ENCODE peak calls at places on chromosome 16, in eight cellular contexts. One of them, this sample, is unnamed.

GRCh38 chr16:89002851-89003830 is 26.1 kb upstream of the CBFA2T3 start:
- DNase-seq in DND-41: no peak
- DNase-seq in CD4-positive, alpha-beta T cell: no peak
- DNase-seq in IMR-90: no peak
- DNase-seq in tibial artery: no peak
- DNase-seq in effector memory CD4-positive, alpha-beta T cell: no peak
- DNase-seq in endothelial cell of umbilical vein: no peak
- DNase-seq in OCI-LY7: no peak
- DNase-seq in this sample: no peak

GRCh38 chr16:9351440-9351839 is 260.0 kb downstream of the HAPSTR1 start:
- DNase-seq in CD4-positive, alpha-beta T cell: no peak
- DNase-seq in effector memory CD4-positive, alpha-beta T cell: no peak
- DNase-seq in endothelial cell of umbilical vein: no peak
- DNase-seq in OCI-LY7: no peak
- DNase-seq in IMR-90: no peak
- DNase-seq in tibial artery: no peak
- DNase-seq in DND-41: no peak
- DNase-seq in this sample: no peak

GRCh38 chr16:60681014-60681413 is 1355.2 kb downstream of the CDH8 start:
- DNase-seq in IMR-90: no peak
- DNase-seq in CD4-positive, alpha-beta T cell: no peak
- DNase-seq in effector memory CD4-positive, alpha-beta T cell: no peak
- DNase-seq in endothelial cell of umbilical vein: no peak
- DNase-seq in OCI-LY7: no peak
- DNase-seq in DND-41: no peak
- DNase-seq in tibial artery: no peak
- DNase-seq in this sample: no peak

GRCh38 chr16:65059421-65059980 is 62.4 kb downstream of the CDH11 start:
- DNase-seq in endothelial cell of umbilical vein: no peak
- DNase-seq in effector memory CD4-positive, alpha-beta T cell: no peak
- DNase-seq in tibial artery: no peak
- DNase-seq in IMR-90: no peak
- DNase-seq in CD4-positive, alpha-beta T cell: no peak
- DNase-seq in DND-41: no peak
- DNase-seq in OCI-LY7: no peak
- DNase-seq in this sample: peak; percentile 94

GRCh38 chr16:14500791-14501190 is 129.3 kb downstream of the PARN start:
- DNase-seq in IMR-90: peak; percentile 60
- DNase-seq in DND-41: no peak
- DNase-seq in tibial artery: no peak
- DNase-seq in CD4-positive, alpha-beta T cell: no peak
- DNase-seq in OCI-LY7: no peak
- DNase-seq in endothelial cell of umbilical vein: no peak
- DNase-seq in effector memory CD4-positive, alpha-beta T cell: no peak
- DNase-seq in this sample: no peak

GRCh38 chr16:11263737-11264136 is 5.4 kb downstream of the TNP2 start:
- DNase-seq in OCI-LY7: no peak
- DNase-seq in IMR-90: no peak
- DNase-seq in effector memory CD4-positive, alpha-beta T cell: peak; percentile 8
- DNase-seq in DND-41: no peak
- DNase-seq in tibial artery: no peak
- DNase-seq in endothelial cell of umbilical vein: no peak
- DNase-seq in CD4-positive, alpha-beta T cell: no peak
- DNase-seq in this sample: no peak

GRCh38 chr16:77974883-77975282 is 47.5 kb upstream of the CLEC3A start:
- DNase-seq in IMR-90: no peak
- DNase-seq in OCI-LY7: peak; percentile 1
- DNase-seq in endothelial cell of umbilical vein: no peak
- DNase-seq in CD4-positive, alpha-beta T cell: no peak
- DNase-seq in tibial artery: no peak
- DNase-seq in DND-41: peak; percentile 41
- DNase-seq in effector memory CD4-positive, alpha-beta T cell: no peak
- DNase-seq in this sample: no peak

GRCh38 chr16:29148867-29149272 is 164.0 kb downstream of the LAT start:
- DNase-seq in OCI-LY7: no peak
- DNase-seq in IMR-90: no peak
- DNase-seq in endothelial cell of umbilical vein: no peak
- DNase-seq in effector memory CD4-positive, alpha-beta T cell: peak; percentile 77
- DNase-seq in CD4-positive, alpha-beta T cell: peak; percentile 78
- DNase-seq in DND-41: peak; percentile 85
- DNase-seq in tibial artery: no peak
- DNase-seq in this sample: no peak

GRCh38 chr16:54282202-54282922 is 4.2 kb downstream of the IRX3 start:
- DNase-seq in tibial artery: peak; percentile 63
- DNase-seq in CD4-positive, alpha-beta T cell: no peak
- DNase-seq in DND-41: peak; percentile 65
- DNase-seq in IMR-90: no peak
- DNase-seq in effector memory CD4-positive, alpha-beta T cell: no peak
- DNase-seq in OCI-LY7: no peak
- DNase-seq in endothelial cell of umbilical vein: no peak
- DNase-seq in this sample: no peak

GRCh38 chr16:76579277-76579676 is 302.1 kb downstream of the CNTNAP4 start:
- DNase-seq in tibial artery: no peak
- DNase-seq in DND-41: no peak
- DNase-seq in OCI-LY7: no peak
- DNase-seq in effector memory CD4-positive, alpha-beta T cell: no peak
- DNase-seq in IMR-90: no peak
- DNase-seq in endothelial cell of umbilical vein: no peak
- DNase-seq in CD4-positive, alpha-beta T cell: no peak
- DNase-seq in this sample: no peak

GRCh38 chr16:81453091-81453728 is 8.6 kb downstream of the CMIP start:
- DNase-seq in endothelial cell of umbilical vein: no peak
- DNase-seq in tibial artery: no peak
- DNase-seq in CD4-positive, alpha-beta T cell: no peak
- DNase-seq in DND-41: no peak
- DNase-seq in IMR-90: no peak
- DNase-seq in OCI-LY7: no peak
- DNase-seq in effector memory CD4-positive, alpha-beta T cell: no peak
- DNase-seq in this sample: no peak

GRCh38 chr16:63066552-63066951 is 1030.3 kb upstream of the CDH8 start:
- DNase-seq in DND-41: no peak
- DNase-seq in tibial artery: no peak
- DNase-seq in effector memory CD4-positive, alpha-beta T cell: no peak
- DNase-seq in OCI-LY7: no peak
- DNase-seq in IMR-90: no peak
- DNase-seq in CD4-positive, alpha-beta T cell: no peak
- DNase-seq in endothelial cell of umbilical vein: no peak
- DNase-seq in this sample: no peak

GRCh38 chr16:48081656-48082055 is 74.1 kb downstream of the ABCC12 start:
- DNase-seq in endothelial cell of umbilical vein: no peak
- DNase-seq in IMR-90: peak; percentile 90
- DNase-seq in OCI-LY7: no peak
- DNase-seq in tibial artery: no peak
- DNase-seq in DND-41: no peak
- DNase-seq in CD4-positive, alpha-beta T cell: no peak
- DNase-seq in effector memory CD4-positive, alpha-beta T cell: no peak
- DNase-seq in this sample: no peak

GRCh38 chr16:54957403-54957802 is 26.7 kb downstream of the IRX5 start:
- DNase-seq in effector memory CD4-positive, alpha-beta T cell: no peak
- DNase-seq in endothelial cell of umbilical vein: no peak
- DNase-seq in OCI-LY7: peak; percentile 70
- DNase-seq in CD4-positive, alpha-beta T cell: no peak
- DNase-seq in DND-41: peak; percentile 69
- DNase-seq in IMR-90: no peak
- DNase-seq in tibial artery: no peak
- DNase-seq in this sample: no peak

GRCh38 chr16:23668225-23668624 is 10.5 kb upstream of the PLK1 start:
- DNase-seq in endothelial cell of umbilical vein: no peak
- DNase-seq in DND-41: no peak
- DNase-seq in IMR-90: peak; percentile 91
- DNase-seq in CD4-positive, alpha-beta T cell: no peak
- DNase-seq in effector memory CD4-positive, alpha-beta T cell: no peak
- DNase-seq in tibial artery: no peak
- DNase-seq in OCI-LY7: no peak
- DNase-seq in this sample: no peak

GRCh38 chr16:23673971-23674614 is 4.6 kb upstream of the PLK1 start:
- DNase-seq in effector memory CD4-positive, alpha-beta T cell: no peak
- DNase-seq in endothelial cell of umbilical vein: no peak
- DNase-seq in OCI-LY7: no peak
- DNase-seq in tibial artery: no peak
- DNase-seq in DND-41: no peak
- DNase-seq in IMR-90: no peak
- DNase-seq in CD4-positive, alpha-beta T cell: no peak
- DNase-seq in this sample: no peak

GRCh38 chr16:23668873-23669272 is 9.8 kb upstream of the PLK1 start:
- DNase-seq in effector memory CD4-positive, alpha-beta T cell: no peak
- DNase-seq in CD4-positive, alpha-beta T cell: no peak
- DNase-seq in tibial artery: no peak
- DNase-seq in endothelial cell of umbilical vein: no peak
- DNase-seq in OCI-LY7: no peak
- DNase-seq in IMR-90: no peak
- DNase-seq in DND-41: no peak
- DNase-seq in this sample: no peak

GRCh38 chr16:23666919-23667659 is 11.6 kb upstream of the PLK1 start:
- DNase-seq in effector memory CD4-positive, alpha-beta T cell: no peak
- DNase-seq in IMR-90: no peak
- DNase-seq in DND-41: no peak
- DNase-seq in endothelial cell of umbilical vein: no peak
- DNase-seq in CD4-positive, alpha-beta T cell: no peak
- DNase-seq in tibial artery: no peak
- DNase-seq in OCI-LY7: no peak
- DNase-seq in this sample: no peak

GRCh38 chr16:23670137-23670776 is 8.4 kb upstream of the PLK1 start:
- DNase-seq in CD4-positive, alpha-beta T cell: no peak
- DNase-seq in OCI-LY7: no peak
- DNase-seq in effector memory CD4-positive, alpha-beta T cell: no peak
- DNase-seq in IMR-90: peak; percentile 95
- DNase-seq in DND-41: no peak
- DNase-seq in endothelial cell of umbilical vein: peak; percentile 48
- DNase-seq in tibial artery: no peak
- DNase-seq in this sample: no peak
- H3K27ac ChIP-seq in CD4-positive, alpha-beta T cell: no peak overlapping the region
- H3K27ac ChIP-seq in OCI-LY7: no peak overlapping the region
- H3K27ac ChIP-seq in effector memory CD4-positive, alpha-beta T cell: no peak overlapping the region
- H3K27ac ChIP-seq in IMR-90: peak overlapping the region; percentile 89
- H3K27ac ChIP-seq in DND-41: no peak overlapping the region
- H3K27ac ChIP-seq in endothelial cell of umbilical vein: peak overlapping the region; percentile 56
- H3K27ac ChIP-seq in tibial artery: no peak overlapping the region
- H3K27ac ChIP-seq in this sample: no peak overlapping the region

DNA sequence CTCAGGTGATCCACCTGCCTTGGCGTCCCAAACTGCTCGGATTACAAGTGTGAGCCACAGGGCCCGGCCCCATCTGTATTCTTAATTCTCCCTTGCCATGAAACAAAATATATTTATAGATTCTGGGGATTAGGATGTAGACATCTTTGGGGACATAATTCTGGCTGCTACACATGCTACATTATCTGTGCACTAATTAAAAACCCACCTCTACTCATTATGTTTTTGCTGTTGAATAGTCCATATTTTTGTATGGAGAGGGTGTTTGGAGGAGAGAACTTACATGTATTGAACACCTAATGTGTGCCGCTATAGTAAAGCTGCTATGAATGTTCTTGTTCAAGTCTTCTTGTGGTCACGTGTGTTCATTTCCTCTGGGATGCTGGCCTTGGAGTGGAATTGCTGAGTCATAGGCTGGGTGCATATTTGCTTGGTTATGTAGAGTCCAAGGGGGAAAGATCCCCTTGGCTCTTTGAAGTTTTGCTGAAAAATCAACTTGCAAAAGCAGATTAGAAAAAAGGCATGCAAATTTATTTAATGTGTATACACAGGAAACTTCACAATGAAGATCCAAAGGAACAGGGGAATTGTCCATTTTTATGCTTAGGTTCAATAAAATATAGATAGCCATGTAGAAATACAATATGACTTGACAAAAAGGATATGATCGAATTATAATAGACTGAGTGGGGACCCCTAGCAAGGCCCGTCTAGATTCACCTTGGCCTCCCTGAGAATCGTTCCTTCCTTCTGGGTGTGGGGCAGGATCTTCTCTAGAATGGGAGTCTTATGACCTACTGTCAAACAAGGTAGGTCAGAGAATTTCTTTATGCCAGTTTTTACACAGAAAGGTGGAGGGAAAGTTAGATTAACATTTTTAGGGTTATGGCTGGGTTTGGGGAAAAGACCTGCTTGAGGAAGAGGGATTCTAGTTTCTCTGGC is 42.1 kb upstream of the GPRC5B start:
- DNase-seq in CD4-positive, alpha-beta T cell: no peak
- DNase-seq in OCI-LY7: no peak
- DNase-seq in effector memory CD4-positive, alpha-beta T cell: no peak
- DNase-seq in tibial artery: no peak
- DNase-seq in DND-41: no peak
- DNase-seq in endothelial cell of umbilical vein: peak; percentile 48
- DNase-seq in IMR-90: peak; percentile 76
- DNase-seq in this sample: no peak
- H3K27ac ChIP-seq in CD4-positive, alpha-beta T cell: no peak overlapping the region
- H3K27ac ChIP-seq in OCI-LY7: no peak overlapping the region
- H3K27ac ChIP-seq in effector memory CD4-positive, alpha-beta T cell: no peak overlapping the region
- H3K27ac ChIP-seq in tibial artery: no peak overlapping the region
- H3K27ac ChIP-seq in DND-41: no peak overlapping the region
- H3K27ac ChIP-seq in endothelial cell of umbilical vein: no peak overlapping the region
- H3K27ac ChIP-seq in IMR-90: no peak overlapping the region
- H3K27ac ChIP-seq in this sample: no peak overlapping the region

DNA sequence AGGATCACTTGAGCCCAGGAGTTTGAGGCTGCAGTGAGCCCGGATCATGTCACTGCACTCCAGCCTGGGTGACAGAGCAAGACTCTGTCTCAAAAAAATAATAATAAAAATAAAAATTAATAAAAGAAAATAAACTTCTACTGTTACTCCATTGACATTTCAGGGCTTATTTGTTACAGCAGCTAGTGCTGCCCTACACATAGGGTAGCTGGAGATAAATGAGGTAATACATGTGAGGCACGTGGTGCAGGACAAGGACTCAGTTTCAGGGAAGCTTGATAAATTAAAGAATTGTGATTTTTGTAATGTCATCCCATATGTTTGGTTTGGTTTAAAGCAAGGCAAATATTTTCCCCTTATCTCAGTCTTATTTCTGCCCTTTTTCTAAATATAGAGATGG is 80.3 kb downstream of the GSG1L start:
- DNase-seq in IMR-90: no peak
- DNase-seq in DND-41: no peak
- DNase-seq in endothelial cell of umbilical vein: no peak
- DNase-seq in tibial artery: no peak
- DNase-seq in CD4-positive, alpha-beta T cell: no peak
- DNase-seq in OCI-LY7: no peak
- DNase-seq in effector memory CD4-positive, alpha-beta T cell: no peak
- DNase-seq in this sample: no peak
- H3K27ac ChIP-seq in IMR-90: no peak overlapping the region
- H3K27ac ChIP-seq in DND-41: no peak overlapping the region
- H3K27ac ChIP-seq in endothelial cell of umbilical vein: no peak overlapping the region
- H3K27ac ChIP-seq in tibial artery: no peak overlapping the region
- H3K27ac ChIP-seq in CD4-positive, alpha-beta T cell: no peak overlapping the region
- H3K27ac ChIP-seq in OCI-LY7: no peak overlapping the region
- H3K27ac ChIP-seq in effector memory CD4-positive, alpha-beta T cell: no peak overlapping the region
- H3K27ac ChIP-seq in this sample: no peak overlapping the region

GRCh38 chr16:30887927-30888326 is 6.0 kb downstream of the BCL7C start:
- DNase-seq in IMR-90: no peak
- DNase-seq in tibial artery: no peak
- DNase-seq in DND-41: no peak
- DNase-seq in OCI-LY7: no peak
- DNase-seq in effector memory CD4-positive, alpha-beta T cell: no peak
- DNase-seq in CD4-positive, alpha-beta T cell: no peak
- DNase-seq in endothelial cell of umbilical vein: no peak
- DNase-seq in this sample: no peak
- H3K27ac ChIP-seq in IMR-90: no peak overlapping the region
- H3K27ac ChIP-seq in tibial artery: no peak overlapping the region
- H3K27ac ChIP-seq in DND-41: no peak overlapping the region
- H3K27ac ChIP-seq in OCI-LY7: no peak overlapping the region
- H3K27ac ChIP-seq in effector memory CD4-positive, alpha-beta T cell: no peak overlapping the region
- H3K27ac ChIP-seq in CD4-positive, alpha-beta T cell: no peak overlapping the region
- H3K27ac ChIP-seq in endothelial cell of umbilical vein: no peak overlapping the region
- H3K27ac ChIP-seq in this sample: no peak overlapping the region